ENCODE peak calls at places on chromosomes 6 and 20, in five cellular contexts. Q, O, T, G and X are unnamed samples. For H3K4me1, the result is how much of the 10 kb centered on the place peaks cover.

GRCh38 chr20:1440024-1440423 is 26.6 kb downstream of the NSFL1C start:
- DNase-seq in Q (no peak), O (peak), T (no peak), G (no peak), X (no peak)

GRCh38 chr20:58650181-58650775 is 805 bp upstream of the STX16 start:
- DNase-seq in Q (no peak), O (peak), T (peak), G (peak), X (peak)

GRCh38 chr20:61706562-61706961 is 359.1 kb downstream of the TAF4 start:
- DNase-seq in Q (no peak), O (no peak), T (no peak), G (no peak), X (no peak)

GRCh38 chr6:83908813-83909212 is 49.3 kb downstream of the CYB5R4 start:
- DNase-seq in Q (no peak), O (no peak), T (no peak), G (no peak), X (no peak)

GRCh38 chr6:101931766-101932165 is 538.3 kb downstream of the GRIK2 start:
- DNase-seq in Q (no peak), O (no peak), T (no peak), G (no peak), X (no peak)

GRCh38 chr6:32442243-32442667 is 2.6 kb downstream of the HLA-DRA start:
- DNase-seq in Q (no peak), O (no peak), T (no peak), G (no peak), X (no peak)

GRCh38 chr20:51012357-51012756 is 10.6 kb downstream of the KCNG1 start:
- DNase-seq in Q (no peak), O (no peak), T (no peak), G (no peak), X (no peak)

GRCh38 chr20:21548390-21549035 is 34.6 kb upstream of the NKX2-2 start:
- DNase-seq in Q (no peak), O (no peak), T (no peak), G (no peak), X (no peak)

GRCh38 chr6:164154588-164154987 is 740.1 kb downstream of the QKI start:
- DNase-seq in Q (no peak), O (no peak), T (no peak), G (no peak), X (no peak)

GRCh38 chr20:31835977-31836852 is 9.2 kb downstream of the FOXS1 start:
- DNase-seq in Q (peak), O (peak), T (peak), G (peak), X (peak)

GRCh38 chr20:39775110-39775509 is 813.0 kb downstream of the DHX35 start:
- DNase-seq in Q (peak), O (peak), T (peak), G (peak), X (no peak)

GRCh38 chr20:37081717-37082289 is 14.0 kb downstream of the RBL1 start:
- DNase-seq in Q (peak), O (peak), T (no peak), G (no peak), X (no peak)

GRCh38 chr6:160198577-160199211 is 59.9 kb downstream of the SLC22A2 start:
- DNase-seq in Q (no peak), O (peak), T (no peak), G (no peak), X (no peak)

GRCh38 chr6:12595161-12595792 is 121.3 kb upstream of the PHACTR1 start:
- DNase-seq in Q (peak), O (peak), T (no peak), G (no peak), X (no peak)

GRCh38 chr6:169292340-169293124 is 38.9 kb upstream of the THBS2 start:
- DNase-seq in Q (peak), O (no peak), T (no peak), G (no peak), X (no peak)

GRCh38 chr20:8385247-8385646 is 253.2 kb downstream of the PLCB1 start:
- DNase-seq in Q (no peak), O (peak), T (peak), G (peak), X (no peak)

GRCh38 chr20:53287357-53288042 is 306.1 kb downstream of the ZNF217 start:
- DNase-seq in Q (no peak), O (no peak), T (no peak), G (no peak), X (no peak)

GRCh38 chr6:168971549-168971948 is 282.1 kb downstream of the THBS2 start:
- DNase-seq in Q (no peak), O (no peak), T (no peak), G (no peak), X (no peak)

GRCh38 chr20:35768731-35769664 is 2.8 kb upstream of the PHF20 start:
- DNase-seq in Q (peak), O (peak), T (peak), G (peak), X (peak)

GRCh38 chr6:21679761-21680265 is 86.3 kb downstream of the SOX4 start:
- DNase-seq in Q (no peak), O (no peak), T (no peak), G (no peak), X (no peak)

GRCh38 chr6:137880633-137881521 is 13.8 kb downstream of the TNFAIP3 start:
- DNase-seq in Q (no peak), O (no peak), T (peak), G (peak), X (no peak)

GRCh38 chr20:10590950-10591349 is 82.8 kb downstream of the JAG1 start:
- DNase-seq in Q (no peak), O (no peak), T (no peak), G (no peak), X (no peak)

GRCh38 chr20:925516-925915 is 9.4 kb upstream of the ANGPT4 start:
- DNase-seq in Q (no peak), O (no peak), T (no peak), G (no peak), X (no peak)

GRCh38 chr6:126267621-126268020 is 72.3 kb upstream of the CENPW start:
- DNase-seq in Q (no peak), O (no peak), T (no peak), G (no peak), X (no peak)

GRCh38 chr20:11698124-11698523 is 219.6 kb upstream of the BTBD3 start:
- DNase-seq in Q (no peak), O (no peak), T (no peak), G (no peak), X (no peak)

GRCh38 chr20:49571553-49571835 is 3.6 kb upstream of the PTGIS start:
- DNase-seq in Q (no peak), O (no peak), T (no peak), G (no peak), X (no peak)

GRCh38 chr20:49572857-49573256 is 4.9 kb upstream of the PTGIS start:
- DNase-seq in Q (no peak), O (no peak), T (no peak), G (no peak), X (no peak)

GRCh38 chr20:49570161-49570827 is 2.4 kb upstream of the PTGIS start:
- DNase-seq in Q (no peak), O (no peak), T (no peak), G (no peak), X (no peak)

GRCh38 chr20:49569403-49570115 is 1.6 kb upstream of the PTGIS start:
- DNase-seq in Q (peak), O (no peak), T (no peak), G (no peak), X (no peak)

DNA sequence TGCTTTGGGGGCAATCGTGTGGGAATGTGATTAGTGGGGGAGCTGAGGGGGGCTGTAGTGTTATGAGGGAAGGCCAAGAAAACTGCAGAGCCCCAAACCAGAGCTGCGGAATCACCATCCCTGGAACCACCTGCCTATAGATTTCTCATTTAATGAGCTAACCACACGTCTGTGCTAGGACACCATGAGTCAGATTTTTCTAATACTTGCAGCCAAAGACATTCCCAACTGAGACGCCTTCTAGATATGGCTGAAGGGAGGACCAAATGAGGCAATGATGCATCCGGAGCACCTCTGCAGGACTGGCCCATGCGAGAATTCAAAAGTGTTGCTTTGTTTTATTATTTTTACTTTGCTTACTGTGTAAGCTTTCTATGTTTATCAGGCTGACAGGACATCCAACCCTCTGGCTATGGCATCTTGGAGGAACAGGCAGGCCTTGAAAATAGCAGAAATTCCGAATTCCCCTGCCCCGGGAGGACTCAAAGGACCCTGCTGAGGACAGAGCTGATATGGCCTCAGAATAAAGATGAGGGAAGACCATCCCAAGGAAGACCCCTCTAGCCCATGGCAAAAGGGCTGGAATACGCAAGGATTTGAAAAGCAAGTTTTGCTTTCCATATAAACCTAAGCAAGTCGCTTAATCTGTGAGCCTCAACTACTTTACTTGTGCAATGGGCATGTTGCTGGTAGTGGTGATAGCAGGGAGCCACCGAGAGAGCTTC is 3.1 kb upstream of the PTGIS start:
- DNase-seq in Q (peak), O (no peak), T (no peak), G (no peak), X (no peak)
- H3K4me1 ChIP-seq in Q (under half), O (under half), T (under half), G (under half), X (under half)

GRCh38 chr6:37785002-37785687 is 34.4 kb upstream of the ZFAND3 start:
- DNase-seq in Q (no peak), O (no peak), T (no peak), G (no peak), X (no peak)

GRCh38 chr6:37784585-37784967 is 35.0 kb upstream of the ZFAND3 start:
- DNase-seq in Q (no peak), O (no peak), T (no peak), G (no peak), X (no peak)

GRCh38 chr6:37783025-37783825 is 36.3 kb upstream of the ZFAND3 start:
- DNase-seq in Q (peak), O (no peak), T (no peak), G (peak), X (no peak)

GRCh38 chr6:37785688-37786270 is 33.7 kb upstream of the ZFAND3 start:
- DNase-seq in Q (no peak), O (no peak), T (no peak), G (no peak), X (no peak)

GRCh38 chr6:37783831-37784584 is 35.5 kb upstream of the ZFAND3 start:
- DNase-seq in Q (peak), O (peak), T (peak), G (peak), X (peak)
- TF ChIP-seq CTCF in Q (no peak), O (no peak), T (no peak), G (peak), X (no peak)

DNA sequence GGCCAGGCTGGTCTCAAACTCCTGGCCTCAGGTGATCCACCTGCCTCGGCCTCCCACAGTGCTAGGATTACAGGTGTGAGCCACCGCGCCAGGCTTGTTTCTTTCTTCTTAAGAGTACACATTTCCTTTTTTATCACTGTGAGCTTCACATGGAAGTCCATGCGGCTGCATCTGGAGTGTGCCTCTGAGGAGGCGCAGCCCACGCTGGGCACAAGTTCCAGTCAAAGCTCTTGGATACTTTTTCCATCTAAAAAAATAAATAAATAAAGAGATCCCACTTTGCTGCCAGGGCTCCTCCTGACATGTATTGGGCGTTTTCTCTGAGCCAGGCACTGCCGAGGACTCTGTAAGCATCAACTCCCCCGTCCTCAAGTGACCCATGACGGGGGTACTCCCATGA is 123.0 kb downstream of the PREX1 start:
- DNase-seq in Q (no peak), O (no peak), T (no peak), G (no peak), X (peak)
- H3K4me1 ChIP-seq in Q (under half), O (under half), T (under half), G (under half), X (under half)

GRCh38 chr6:17448165-17448564 is 54.8 kb downstream of the CAP2 start:
- DNase-seq in Q (no peak), O (no peak), T (no peak), G (no peak), X (no peak)

GRCh38 chr6:17450825-17451224 is 57.4 kb downstream of the CAP2 start:
- DNase-seq in Q (no peak), O (no peak), T (no peak), G (no peak), X (no peak)

GRCh38 chr6:17442196-17442595 is 48.8 kb downstream of the CAP2 start:
- DNase-seq in Q (no peak), O (no peak), T (no peak), G (no peak), X (no peak)

DNA sequence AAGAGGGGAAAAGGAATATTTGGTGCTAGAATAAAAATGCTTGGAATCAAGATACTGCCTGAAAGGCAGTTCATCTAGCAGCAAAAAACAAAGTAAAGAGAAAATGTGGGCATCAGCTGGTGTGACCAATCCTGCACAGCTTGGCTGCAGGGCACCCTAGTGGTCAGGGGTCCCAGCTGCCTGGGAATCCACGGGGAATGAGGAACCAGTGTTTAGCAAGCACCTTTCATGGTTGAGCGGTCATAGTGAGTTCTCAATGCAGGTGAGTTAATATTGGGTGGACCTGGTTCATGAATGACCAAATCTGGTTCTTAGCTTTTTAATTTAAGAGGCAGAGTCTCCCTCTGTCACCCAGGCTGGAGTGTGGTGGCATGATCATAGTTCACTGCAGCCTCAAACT is 53.3 kb downstream of the CAP2 start:
- DNase-seq in Q (no peak), O (no peak), T (no peak), G (no peak), X (no peak)
- TF ChIP-seq CTCF in Q (no peak), O (no peak), T (no peak), G (no peak), X (no peak)